ENCODE peak calls at places on chromosomes 11 and 22, in nine cellular contexts. E is CD4-positive, alpha-beta T cell; B is fibroblast of the aortic adventitia; U is IMR-90; O is A549; P is epithelial cell of esophagus; J is B cell; R is fibroblast of lung; M is nephron progenitor cell. D is an unnamed sample.

GRCh38 chr11:16558499-16558898 is 179.9 kb upstream of the C11orf58 start:
- DNase-seq in B (no peak), J (no peak), O (no peak), P (no peak), E (no peak), R (no peak), M (no peak), U (no peak), D (no peak)

GRCh38 chr22:32069579-32070372 is 26.7 kb downstream of the SLC5A1 start:
- DNase-seq in U (no peak), E (no peak), O (no peak), R (no peak), B (no peak), M (no peak), P (no peak), J (no peak), D (no peak)

GRCh38 chr22:46579751-46580449 is 40.3 kb upstream of the GRAMD4 start:
- DNase-seq in R (no peak), J (no peak), P (no peak), O (no peak), U (no peak), E (no peak), M (no peak), B (no peak), D (peak; percentile 55)

GRCh38 chr11:18844753-18845367 is 53.3 kb upstream of the PTPN5 start:
- DNase-seq in E (no peak), P (peak; percentile 60), J (no peak), O (peak; percentile 28), B (peak; percentile 33), U (peak; percentile 33), R (peak; percentile 30), M (no peak), D (no peak)

GRCh38 chr11:111494040-111494439 is 18.1 kb downstream of the BTG4 start:
- DNase-seq in J (no peak), O (no peak), R (no peak), B (no peak), U (no peak), E (no peak), P (no peak), M (no peak), D (no peak)

GRCh38 chr11:130606181-130606580 is 157.7 kb downstream of the ADAMTS15 start:
- DNase-seq in O (no peak), J (no peak), B (peak; percentile 46), U (no peak), P (no peak), R (peak; percentile 31), E (no peak), M (no peak), D (no peak)

GRCh38 chr22:18110194-18110943 is at the start of gene TUBA8:
- DNase-seq in J (no peak), U (peak; percentile 16), M (peak; percentile 69), R (peak; percentile 53), B (peak; percentile 13), E (no peak), P (peak; percentile 40), O (no peak), D (no peak)

GRCh38 chr11:35167451-35167954 is 28.5 kb downstream of the CD44 start:
- DNase-seq in R (peak; percentile 56), B (peak; percentile 86), P (no peak), U (no peak), O (no peak), E (no peak), M (no peak), J (no peak), D (no peak)

GRCh38 chr22:39932918-39933649 is 27.1 kb upstream of the TMA7B start:
- DNase-seq in M (peak; percentile 24), J (no peak), B (peak; percentile 7), U (no peak), O (peak; percentile 15), R (no peak), E (no peak), P (peak; percentile 30), D (no peak)

DNA sequence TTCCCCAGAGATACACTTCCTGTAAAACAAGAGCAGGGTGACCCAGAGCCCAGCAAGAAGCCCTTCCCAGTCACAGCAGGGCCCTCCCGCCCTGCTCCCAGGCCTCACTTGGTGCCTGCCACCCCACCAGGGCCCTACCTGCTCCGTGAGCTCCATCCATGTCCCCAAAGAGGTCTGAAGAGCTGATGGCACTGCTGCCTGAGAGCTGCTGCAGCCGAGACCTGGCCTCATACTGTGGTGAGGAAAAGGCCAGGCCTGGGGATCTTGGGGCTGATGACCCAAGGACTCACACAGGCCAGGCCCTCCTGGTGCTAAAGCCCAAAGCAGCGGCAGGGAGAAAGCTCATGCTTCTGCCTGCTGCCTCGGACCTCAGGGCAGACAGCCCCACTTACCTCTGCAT is 10.3 kb downstream of the ARFGAP2 start:
- DNase-seq in P (no peak), M (no peak), O (no peak), E (no peak), J (no peak), U (no peak), R (no peak), B (no peak), D (no peak)
- TF ChIP-seq CTCF in P (no peak), M (no peak), O (no peak), E (no peak), J (no peak), U (no peak), R (no peak), B (no peak), D (no peak)

GRCh38 chr22:26753125-26753862 is 95.9 kb downstream of the MIAT start:
- DNase-seq in J (no peak), R (no peak), O (no peak), E (no peak), U (no peak), M (no peak), B (no peak), P (no peak), D (no peak)
- TF ChIP-seq CTCF in J (no peak), R (no peak), O (no peak), E (no peak), U (peak; percentile 3), M (no peak), B (no peak), P (peak; percentile 9), D (peak; percentile 19)

DNA sequence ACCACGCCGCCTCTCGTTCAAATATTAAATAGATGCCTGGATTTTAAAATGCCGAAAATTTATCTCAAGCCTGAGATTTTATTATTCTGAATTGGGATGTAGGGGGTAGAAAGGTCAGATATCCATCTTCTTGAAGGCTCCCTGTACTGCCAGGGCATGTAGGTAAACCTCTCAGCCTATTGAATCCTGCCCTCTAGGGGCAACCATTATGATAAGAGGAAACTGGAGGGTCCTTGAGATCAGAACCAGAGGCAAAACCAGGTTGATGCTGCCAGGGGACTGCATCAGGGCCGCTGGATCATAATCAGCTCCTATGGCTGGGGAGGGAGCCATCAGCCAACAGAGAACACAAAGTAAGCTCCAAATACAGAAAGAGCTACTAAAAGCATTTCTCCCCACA is 92.4 kb downstream of the KCNC1 start:
- DNase-seq in M (no peak), P (peak; percentile 43), R (no peak), O (peak; percentile 11), J (no peak), B (no peak), E (no peak), U (no peak), D (no peak)
- TF ChIP-seq CTCF in M (peak; percentile 24), P (peak; percentile 55), R (no peak), O (peak; percentile 26), J (no peak), B (no peak), E (no peak), U (peak; percentile 24), D (peak; percentile 36)

GRCh38 chr11:64290894-64291745 is at the start of gene KCNK4:
- DNase-seq in U (no peak), P (no peak), B (no peak), J (no peak), E (no peak), O (no peak), M (no peak), R (no peak), D (no peak)

GRCh38 chr11:64289011-64289564 is 2.0 kb upstream of the KCNK4 start:
- DNase-seq in P (no peak), M (no peak), E (no peak), U (no peak), B (no peak), O (no peak), R (no peak), J (no peak), D (no peak)

GRCh38 chr11:64292458-64293254 is 1.6 kb downstream of the KCNK4 start:
- DNase-seq in M (peak; percentile 42), P (no peak), J (no peak), R (no peak), B (no peak), O (no peak), U (no peak), E (no peak), D (no peak)

GRCh38 chr11:64290352-64290751 is 750 bp upstream of the KCNK4 start:
- DNase-seq in R (no peak), M (no peak), O (no peak), J (no peak), P (no peak), U (no peak), E (no peak), B (no peak), D (no peak)

DNA sequence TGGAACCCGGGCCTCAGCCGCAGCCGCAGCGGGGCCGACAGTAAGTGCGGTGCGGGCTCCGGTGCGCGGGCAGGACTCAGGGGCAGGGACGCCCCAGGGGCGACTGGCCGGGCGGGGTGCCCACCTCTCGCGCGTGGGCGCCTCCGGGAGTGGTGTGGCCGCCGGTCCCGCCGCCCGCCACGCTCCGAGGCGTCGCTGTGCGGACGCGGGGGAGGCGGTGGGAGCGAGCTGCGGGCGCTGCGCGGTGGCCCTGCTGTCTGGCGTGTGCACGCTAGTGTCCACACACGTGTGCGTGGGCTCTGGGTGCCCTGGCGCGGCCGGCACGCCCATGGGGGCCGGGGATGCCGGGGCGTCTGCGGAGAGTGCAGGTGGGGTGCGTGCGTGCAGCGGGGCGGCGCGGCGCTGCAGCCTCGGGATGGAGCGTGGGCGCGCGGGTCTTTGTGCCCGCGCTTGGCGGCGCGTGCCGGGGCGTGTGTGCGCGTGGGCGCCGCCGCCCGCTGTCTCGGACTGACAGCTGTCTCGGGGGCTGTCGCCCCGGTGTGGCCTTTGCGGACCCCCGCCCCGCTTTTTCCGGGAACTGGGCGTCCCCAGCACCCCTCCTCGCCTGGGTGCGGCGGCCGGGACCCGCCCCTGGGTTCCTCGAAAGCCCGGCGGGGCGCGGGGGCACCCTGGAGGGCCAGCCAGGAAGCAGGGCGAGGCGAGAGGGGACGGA is 800 bp downstream of the KCNK4 start:
- DNase-seq in M (peak; percentile 36), P (no peak), U (no peak), J (no peak), O (no peak), E (no peak), B (no peak), R (no peak), D (no peak)
- TF ChIP-seq CTCF in M (no peak), P (no peak), U (no peak), J (no peak), O (no peak), E (no peak), B (no peak), R (no peak), D (no peak)